ENCODE peak calls at places on chromosomes 3 and 15, in five cellular contexts. U is CD8-positive, alpha-beta T cell; M is hepatocyte; C is body of pancreas; Q is endothelial cell of umbilical vein. Z is an unnamed sample. For H3K4me1, the result is how much of the 10 kb centered on the place peaks cover.

GRCh38 chr15:63198315-63198714 is 8.9 kb downstream of the RAB8B start:
- DNase-seq in U (no peak), M (no peak), C (no peak), Q (no peak), Z (no peak)

GRCh38 chr15:48627260-48627969 is 18.1 kb downstream of the FBN1 start:
- DNase-seq in U (no peak), M (no peak), C (no peak), Q (no peak), Z (no peak)

GRCh38 chr3:121629601-121630000 is 31.1 kb downstream of the HCLS1 start:
- DNase-seq in U (no peak), M (no peak), C (no peak), Q (no peak), Z (no peak)

GRCh38 chr3:159852821-159853505 is 135.7 kb upstream of the IL12A start:
- DNase-seq in U (no peak), M (peak), C (peak), Q (peak), Z (no peak)

GRCh38 chr3:161545823-161546222 is 49.2 kb downstream of the OTOL1 start:
- DNase-seq in U (no peak), M (no peak), C (no peak), Q (no peak), Z (no peak)

GRCh38 chr15:42619641-42620371 is 44.4 kb downstream of the STARD9 start:
- DNase-seq in U (no peak), M (no peak), C (no peak), Q (no peak), Z (no peak)

GRCh38 chr3:87958289-87958688 is 100.5 kb downstream of the CGGBP1 start:
- DNase-seq in U (no peak), M (no peak), C (no peak), Q (no peak), Z (no peak)

GRCh38 chr15:91067026-91067425 is 33.0 kb upstream of the SV2B start:
- DNase-seq in U (no peak), M (no peak), C (no peak), Q (no peak), Z (no peak)

GRCh38 chr3:178271740-178272387 is 264.4 kb upstream of the KCNMB2 start:
- DNase-seq in U (no peak), M (no peak), C (no peak), Q (no peak), Z (no peak)

GRCh38 chr3:185976977-185977678 is 39.3 kb upstream of the TRA2B start:
- DNase-seq in U (peak), M (peak), C (peak), Q (peak), Z (peak)

GRCh38 chr3:126747768-126748167 is 43.7 kb downstream of the CHCHD6 start:
- DNase-seq in U (peak), M (no peak), C (no peak), Q (no peak), Z (no peak)

GRCh38 chr3:46575577-46576222 is 9.6 kb upstream of the LRRC2 start:
- DNase-seq in U (no peak), M (no peak), C (no peak), Q (no peak), Z (no peak)

GRCh38 chr3:102194001-102194400 is 240.8 kb upstream of the ZPLD1 start:
- DNase-seq in U (no peak), M (no peak), C (no peak), Q (no peak), Z (no peak)
- H3K4me3 ChIP-seq in U (no peak), M (no peak), C (no peak), Q (no peak), Z (no peak)

GRCh38 chr3:77546246-77546645 is 506.3 kb downstream of the ROBO2 start:
- DNase-seq in U (no peak), M (no peak), C (no peak), Q (no peak), Z (no peak)

GRCh38 chr3:77539677-77540076 is 499.8 kb downstream of the ROBO2 start:
- DNase-seq in U (no peak), M (no peak), C (no peak), Q (no peak), Z (no peak)

GRCh38 chr3:77539014-77539413 is 499.1 kb downstream of the ROBO2 start:
- DNase-seq in U (no peak), M (no peak), C (no peak), Q (no peak), Z (no peak)

GRCh38 chr3:77536038-77536775 is 496.3 kb downstream of the ROBO2 start:
- DNase-seq in U (no peak), M (no peak), C (no peak), Q (no peak), Z (no peak)

DNA sequence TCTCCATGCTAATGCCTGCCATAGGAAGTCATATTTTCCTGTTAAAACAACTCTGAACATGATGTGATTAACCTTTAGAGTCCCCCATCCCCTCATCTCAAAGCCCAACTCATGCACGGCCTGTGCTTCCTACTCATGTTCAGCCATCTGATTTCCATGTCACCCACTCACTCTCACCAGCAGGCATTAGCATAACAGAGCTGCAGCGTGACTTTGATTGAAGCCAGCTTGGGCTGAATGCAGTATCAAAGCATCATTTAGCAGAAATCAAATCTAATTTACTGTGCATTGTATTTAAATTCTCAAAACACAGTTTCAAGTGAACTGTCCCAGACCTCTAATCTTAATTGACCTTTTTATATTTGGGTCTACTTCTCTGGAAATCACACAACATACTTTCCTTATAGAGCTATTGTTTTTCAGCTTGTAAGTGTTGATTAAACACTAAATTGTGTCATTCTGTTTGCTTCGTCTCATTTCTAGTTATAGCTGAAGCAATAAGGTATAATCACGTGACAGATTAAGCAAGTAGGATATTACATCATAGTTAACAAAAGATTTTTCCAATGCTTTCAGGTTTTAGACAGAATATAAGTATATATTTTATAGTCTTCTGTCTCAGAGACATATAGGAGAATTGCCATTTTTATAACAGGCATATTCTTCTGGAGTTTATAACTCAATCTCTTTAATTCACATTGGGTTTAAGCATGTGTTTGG is 501.5 kb downstream of the ROBO2 start:
- DNase-seq in U (no peak), M (no peak), C (no peak), Q (no peak), Z (no peak)
- H3K27ac ChIP-seq in U (no peak), M (no peak), C (no peak), Q (no peak), Z (no peak)

GRCh38 chr15:67068724-67069400 is 3.5 kb downstream of the SMAD3 start:
- DNase-seq in U (no peak), M (no peak), C (no peak), Q (peak), Z (no peak)

GRCh38 chr15:67066041-67067021 is 929 bp downstream of the SMAD3 start:
- DNase-seq in U (peak), M (no peak), C (no peak), Q (peak), Z (no peak)

GRCh38 chr15:67067161-67067853 is 1.9 kb downstream of the SMAD3 start:
- DNase-seq in U (no peak), M (no peak), C (no peak), Q (peak), Z (no peak)

GRCh38 chr15:67070150-67070549 is 4.7 kb downstream of the SMAD3 start:
- DNase-seq in U (no peak), M (no peak), C (no peak), Q (no peak), Z (no peak)

GRCh38 chr15:67067930-67068542 is 2.6 kb downstream of the SMAD3 start:
- DNase-seq in U (no peak), M (no peak), C (no peak), Q (peak), Z (peak)
- H3K4me1 ChIP-seq in U (under half), M (half or more), C (half or more), Q (under half), Z (under half)

GRCh38 chr3:100696161-100696560 is 13.1 kb upstream of the TFG start:
- DNase-seq in U (no peak), M (no peak), C (no peak), Q (no peak), Z (peak)
- H3K4me3 ChIP-seq in U (no peak), M (no peak), C (no peak), Q (no peak), Z (no peak)

GRCh38 chr15:52066842-52067544 is 45.6 kb downstream of the BCL2L10 start:
- DNase-seq in U (no peak), M (no peak), C (no peak), Q (no peak), Z (peak)

GRCh38 chr15:52068004-52068403 is 44.6 kb downstream of the BCL2L10 start:
- DNase-seq in U (no peak), M (no peak), C (no peak), Q (no peak), Z (no peak)

GRCh38 chr15:52069559-52069958 is 43.0 kb downstream of the BCL2L10 start:
- DNase-seq in U (no peak), M (peak), C (peak), Q (no peak), Z (peak)

GRCh38 chr15:52071570-52071969 is 41.0 kb downstream of the BCL2L10 start:
- DNase-seq in U (no peak), M (peak), C (peak), Q (no peak), Z (peak)

DNA sequence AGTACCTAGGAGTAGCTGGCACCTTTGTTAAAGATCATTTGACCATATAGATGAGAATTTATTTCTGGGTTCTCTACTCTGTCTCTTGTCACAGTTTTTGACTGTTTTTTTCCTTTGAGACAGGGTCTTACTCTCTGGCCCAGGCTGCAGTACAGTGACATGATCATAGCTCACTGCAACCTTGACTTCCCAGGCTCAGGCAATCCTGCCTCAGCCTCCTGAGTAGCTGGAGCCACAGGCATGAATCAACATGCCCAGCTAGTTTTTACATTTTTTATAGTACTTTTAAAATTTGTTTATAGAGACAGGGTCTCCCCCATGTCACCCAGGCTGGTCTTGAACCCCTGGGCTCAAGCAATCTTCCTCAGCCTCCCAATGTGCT is 45.0 kb downstream of the BCL2L10 start:
- DNase-seq in U (no peak), M (no peak), C (no peak), Q (no peak), Z (no peak)
- H3K27ac ChIP-seq in U (no peak), M (no peak), C (no peak), Q (no peak), Z (no peak)

DNA sequence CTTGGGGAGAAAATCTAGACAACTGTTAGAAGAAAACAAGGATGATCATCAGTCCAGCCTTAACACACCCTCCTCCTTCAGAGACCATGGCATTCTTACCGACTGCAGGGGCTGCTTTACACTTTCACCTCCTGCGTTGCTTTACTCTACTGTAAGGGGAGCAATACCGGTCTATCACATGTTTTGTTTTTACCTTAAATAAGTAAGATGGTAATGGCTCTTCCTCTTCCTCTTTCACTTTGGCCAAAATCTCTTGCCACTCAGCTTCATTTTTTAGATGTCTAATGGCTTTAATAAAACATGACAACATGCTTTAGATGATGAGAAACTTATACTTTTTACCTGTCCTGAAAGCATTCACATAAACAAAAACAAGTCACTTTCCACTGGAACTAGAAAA is 33.4 kb upstream of the STIMATE start:
- DNase-seq in U (no peak), M (no peak), C (no peak), Q (no peak), Z (no peak)
- H3K4me1 ChIP-seq in U (under half), M (under half), C (under half), Q (under half), Z (under half)